ENCODE peak calls at places on chromosome 1, in six cellular contexts. A, G, H, W, U and Y are unnamed samples.

GRCh38 chr1:53942149-53942957 is 3.1 kb downstream of the IFT25 start:
- DNase-seq in G (peak; percentile 30), A (no peak), U (no peak), W (no peak), H (no peak), Y (no peak)

GRCh38 chr1:247331172-247331525 is 518 bp downstream of the ZNF496 start:
- DNase-seq in H (peak; percentile 74), U (peak; percentile 66), W (peak; percentile 87), G (peak; percentile 80), A (peak; percentile 84), Y (peak; percentile 81)

GRCh38 chr1:180912211-180912800 is 391 bp upstream of the KIAA1614 start:
- DNase-seq in W (peak; percentile 68), G (peak; percentile 20), H (no peak), U (no peak), A (peak; percentile 48), Y (peak; percentile 49)

GRCh38 chr1:63917571-63918394 is 144.0 kb downstream of the ROR1 start:
- DNase-seq in W (no peak), U (no peak), G (peak; percentile 30), A (peak; percentile 50), H (no peak), Y (no peak)

GRCh38 chr1:114685851-114686250 is 9.5 kb downstream of the AMPD1 start:
- DNase-seq in A (no peak), H (no peak), U (no peak), G (no peak), W (no peak), Y (no peak)

GRCh38 chr1:25469177-25469576 is 38.5 kb downstream of the MACO1 start:
- DNase-seq in G (peak; percentile 37), H (no peak), W (no peak), A (no peak), U (peak; percentile 40), Y (peak; percentile 18)

GRCh38 chr1:150366416-150367296 is 2.7 kb downstream of the RPRD2 start:
- DNase-seq in H (no peak), W (no peak), A (peak; percentile 12), U (no peak), G (no peak), Y (peak; percentile 14)

GRCh38 chr1:37947364-37947763 is 511 bp upstream of the INPP5B start:
- DNase-seq in G (no peak), W (peak; percentile 58), H (no peak), U (no peak), A (no peak), Y (no peak)

GRCh38 chr1:158864595-158864994 is 33.4 kb downstream of the MNDA start:
- DNase-seq in A (no peak), G (no peak), U (no peak), W (no peak), H (no peak), Y (no peak)

GRCh38 chr1:233193741-233194140 is 101.8 kb downstream of the PCNX2 start:
- DNase-seq in W (no peak), G (no peak), H (no peak), A (no peak), U (no peak), Y (no peak)

GRCh38 chr1:33007190-33008050 is 29.3 kb downstream of the AK2 start:
- DNase-seq in G (peak; percentile 96), A (peak; percentile 84), W (peak; percentile 73), U (peak; percentile 95), H (no peak), Y (peak; percentile 93)

GRCh38 chr1:37035014-37035686 is 835 bp upstream of the GRIK3 start:
- DNase-seq in A (no peak), G (no peak), H (no peak), W (no peak), U (no peak), Y (no peak)

GRCh38 chr1:17892225-17892624 is 137.1 kb downstream of the ACTL8 start:
- DNase-seq in U (no peak), A (no peak), W (peak; percentile 65), G (no peak), H (peak; percentile 75), Y (no peak)

GRCh38 chr1:41557751-41558455 is 73.4 kb upstream of the EDN2 start:
- DNase-seq in G (no peak), U (no peak), H (no peak), A (no peak), W (no peak), Y (no peak)

GRCh38 chr1:233946724-233947123 is 42.2 kb downstream of the SLC35F3 start:
- DNase-seq in H (no peak), W (no peak), G (no peak), A (no peak), U (no peak), Y (no peak)

GRCh38 chr1:78274814-78275213 is 216.0 kb upstream of the PTGFR start:
- DNase-seq in H (no peak), G (peak; percentile 40), W (no peak), U (peak; percentile 53), A (no peak), Y (peak; percentile 21)

GRCh38 chr1:227920896-227921295 is 26.8 kb downstream of the WNT9A start:
- DNase-seq in H (no peak), U (no peak), W (no peak), G (no peak), A (no peak), Y (no peak)

GRCh38 chr1:96688737-96689136 is 32.8 kb upstream of the PTBP2 start:
- DNase-seq in G (no peak), H (no peak), W (no peak), A (no peak), U (no peak), Y (no peak)

GRCh38 chr1:160997323-160998038 is 23.5 kb downstream of the F11R start:
- DNase-seq in A (peak; percentile 70), G (peak; percentile 88), H (peak; percentile 68), W (no peak), U (peak; percentile 71), Y (peak; percentile 82)

GRCh38 chr1:85580046-85580411 is 532 bp upstream of the CCN1 start:
- DNase-seq in G (peak; percentile 82), U (no peak), A (no peak), W (peak; percentile 76), H (no peak), Y (peak; percentile 71)

GRCh38 chr1:155078496-155079209 is at the start of gene EFNA3:
- DNase-seq in W (peak; percentile 81), U (no peak), A (peak; percentile 81), G (peak; percentile 38), H (peak; percentile 63), Y (peak; percentile 43)

GRCh38 chr1:20665736-20666135 is 4.6 kb upstream of the DDOST start:
- DNase-seq in G (no peak), W (no peak), U (no peak), A (no peak), H (no peak), Y (peak; percentile 19)

GRCh38 chr1:20662110-20662475 is 924 bp upstream of the DDOST start:
- DNase-seq in U (no peak), W (no peak), H (no peak), A (no peak), G (no peak), Y (no peak)

GRCh38 chr1:20663365-20663764 is 2.2 kb upstream of the DDOST start:
- DNase-seq in H (no peak), W (no peak), U (no peak), A (no peak), G (no peak), Y (no peak)

GRCh38 chr1:20666146-20666545 is 5.0 kb upstream of the DDOST start:
- DNase-seq in U (no peak), A (no peak), H (no peak), W (no peak), G (no peak), Y (no peak)

DNA sequence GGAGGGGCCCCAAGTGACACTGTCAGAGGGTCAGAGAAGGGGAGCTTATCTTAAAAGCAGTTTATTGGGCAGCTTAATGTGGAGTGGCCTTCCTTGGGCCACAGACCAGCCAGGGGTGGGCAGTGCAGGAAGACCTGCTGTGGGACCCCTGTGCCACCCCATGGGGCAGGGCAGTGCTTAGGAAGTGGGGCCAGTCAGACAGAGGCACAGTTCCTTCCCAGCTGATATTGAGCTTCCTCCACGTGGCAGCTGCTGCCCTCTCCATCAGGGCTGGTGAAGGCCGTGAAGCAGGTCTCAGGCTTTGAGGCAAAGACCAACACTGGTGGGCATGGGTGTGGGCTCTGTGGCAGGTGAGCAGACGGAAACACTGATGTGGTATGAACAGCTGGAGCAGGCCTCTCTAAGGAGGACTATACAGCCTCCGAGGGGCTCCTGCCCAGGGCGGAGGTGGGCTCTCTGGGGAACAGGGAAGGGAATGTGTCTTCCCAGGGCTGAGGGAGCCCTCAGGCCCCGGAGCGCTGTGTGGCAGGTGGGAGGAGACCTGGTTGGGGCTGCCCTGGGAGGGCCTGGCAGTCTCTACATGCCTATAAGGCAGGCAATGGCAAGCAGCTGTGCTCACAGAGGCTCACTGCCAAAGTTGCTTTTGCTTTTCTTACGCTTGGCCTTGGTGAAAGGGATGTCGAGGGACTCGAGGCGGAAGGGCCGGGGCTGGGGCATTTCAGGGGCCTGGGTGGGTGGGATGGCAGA is 3.0 kb upstream of the DDOST start:
- DNase-seq in A (no peak), H (no peak), W (no peak), U (no peak), G (no peak), Y (no peak)
- TF ChIP-seq CTCF in A (no peak), H (no peak), W (no peak), U (no peak), G (no peak), Y (no peak)

GRCh38 chr1:34927316-34927715 is 2.1 kb downstream of the DLGAP3 start:
- DNase-seq in H (no peak), G (no peak), A (no peak), U (no peak), W (no peak), Y (no peak)

GRCh38 chr1:34926156-34926555 is 3.3 kb downstream of the DLGAP3 start:
- DNase-seq in W (no peak), A (no peak), U (no peak), H (no peak), G (no peak), Y (no peak)

GRCh38 chr1:34926894-34927293 is 2.6 kb downstream of the DLGAP3 start:
- DNase-seq in H (no peak), W (no peak), U (no peak), A (no peak), G (no peak), Y (no peak)

GRCh38 chr1:34924759-34925555 is 4.5 kb downstream of the DLGAP3 start:
- DNase-seq in W (no peak), G (peak; percentile 73), U (peak; percentile 55), H (peak; percentile 66), A (peak; percentile 72), Y (peak; percentile 59)

DNA sequence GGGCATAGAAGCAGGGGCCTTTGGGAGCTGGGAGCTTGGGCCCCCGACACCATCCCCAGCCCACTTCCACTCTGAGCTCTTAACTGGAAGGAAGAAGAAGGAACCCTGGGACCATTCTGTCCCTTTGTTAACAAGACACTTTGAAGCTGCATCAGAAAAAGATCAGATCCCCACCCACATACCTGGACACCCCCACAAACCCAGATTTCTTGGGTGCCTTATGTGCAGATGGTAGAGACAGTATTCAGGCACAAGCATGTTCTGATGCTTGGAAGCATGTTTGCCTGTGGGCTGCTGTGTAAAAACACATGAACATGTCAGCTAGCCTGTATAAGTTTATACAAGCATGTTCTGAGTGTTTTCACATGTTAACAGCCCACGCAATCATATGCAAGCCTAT is 3.7 kb downstream of the DLGAP3 start:
- DNase-seq in W (no peak), H (no peak), G (no peak), A (no peak), U (no peak), Y (no peak)
- H3K4me3 ChIP-seq in W (no peak overlapping the region), H (no peak overlapping the region), G (no peak overlapping the region), A (no peak overlapping the region), U (no peak overlapping the region), Y (no peak overlapping the region)

GRCh38 chr1:14435368-14436023 is 163.0 kb upstream of the KAZN start:
- DNase-seq in A (no peak), U (no peak), G (no peak), H (peak; percentile 14), W (no peak), Y (no peak)
- TF ChIP-seq CTCF in A (peak; percentile 36), U (no peak), G (no peak), H (no peak), W (no peak), Y (no peak)

GRCh38 chr1:183913556-183913955 is 108.6 kb downstream of the RGL1 start:
- DNase-seq in W (no peak), A (no peak), G (no peak), U (no peak), H (no peak), Y (no peak)
- H3K4me3 ChIP-seq in W (no peak overlapping the region), A (no peak overlapping the region), G (no peak overlapping the region), U (no peak overlapping the region), H (no peak overlapping the region), Y (no peak overlapping the region)